ENCODE peak calls at places on chromosomes 16 and 17, in six cellular contexts. One of them, this sample, is unnamed.

GRCh38 chr16:23148513-23149266 is 562 bp downstream of the USP31 start:
- DNase-seq in A549: peak
- DNase-seq in IMR-90: peak
- DNase-seq in HepG2: peak
- DNase-seq in HCT116: no peak
- DNase-seq in K562: peak
- DNase-seq in this sample: no peak

GRCh38 chr17:79942591-79943353 is 92.9 kb downstream of the TBC1D16 start:
- DNase-seq in A549: no peak
- DNase-seq in IMR-90: peak
- DNase-seq in HepG2: no peak
- DNase-seq in HCT116: no peak
- DNase-seq in K562: no peak
- DNase-seq in this sample: no peak

GRCh38 chr17:10649031-10649430 is 8.1 kb downstream of the MYH3 start:
- DNase-seq in A549: no peak
- DNase-seq in IMR-90: peak
- DNase-seq in HepG2: no peak
- DNase-seq in HCT116: no peak
- DNase-seq in K562: no peak
- DNase-seq in this sample: no peak

GRCh38 chr17:67503184-67503583 is 126.1 kb downstream of the PITPNC1 start:
- DNase-seq in A549: no peak
- DNase-seq in IMR-90: peak
- DNase-seq in HepG2: no peak
- DNase-seq in HCT116: peak
- DNase-seq in K562: no peak
- DNase-seq in this sample: no peak

GRCh38 chr17:73643012-73643845 is 1.0 kb downstream of the SDK2 start:
- DNase-seq in A549: peak
- DNase-seq in IMR-90: no peak
- DNase-seq in HepG2: no peak
- DNase-seq in HCT116: no peak
- DNase-seq in K562: no peak
- DNase-seq in this sample: peak

GRCh38 chr16:1810106-1810505 is 16.5 kb downstream of the HAGH start:
- DNase-seq in A549: no peak
- DNase-seq in IMR-90: no peak
- DNase-seq in HepG2: no peak
- DNase-seq in HCT116: no peak
- DNase-seq in K562: no peak
- DNase-seq in this sample: no peak

GRCh38 chr17:80498242-80498919 is 22.0 kb upstream of the NPTX1 start:
- DNase-seq in A549: no peak
- DNase-seq in IMR-90: peak
- DNase-seq in HepG2: peak
- DNase-seq in HCT116: no peak
- DNase-seq in K562: no peak
- DNase-seq in this sample: no peak

GRCh38 chr17:15954222-15954621 is 9.3 kb downstream of the ADORA2B start:
- DNase-seq in A549: peak
- DNase-seq in IMR-90: peak
- DNase-seq in HepG2: no peak
- DNase-seq in HCT116: peak
- DNase-seq in K562: no peak
- DNase-seq in this sample: no peak

GRCh38 chr17:35088647-35088910 is 25.1 kb upstream of the RFFL start:
- DNase-seq in A549: no peak
- DNase-seq in IMR-90: no peak
- DNase-seq in HepG2: no peak
- DNase-seq in HCT116: peak
- DNase-seq in K562: no peak
- DNase-seq in this sample: no peak

GRCh38 chr17:32496348-32497078 is 9.7 kb downstream of the CDK5R1 start:
- DNase-seq in A549: no peak
- DNase-seq in IMR-90: peak
- DNase-seq in HepG2: no peak
- DNase-seq in HCT116: no peak
- DNase-seq in K562: no peak
- DNase-seq in this sample: no peak

GRCh38 chr17:10149573-10150399 is 48.6 kb downstream of the GAS7 start:
- DNase-seq in A549: no peak
- DNase-seq in IMR-90: peak
- DNase-seq in HepG2: no peak
- DNase-seq in HCT116: peak
- DNase-seq in K562: peak
- DNase-seq in this sample: no peak

GRCh38 chr16:85293899-85294642 is 181.8 kb upstream of the CIBAR2 start:
- DNase-seq in A549: no peak
- DNase-seq in IMR-90: no peak
- DNase-seq in HepG2: no peak
- DNase-seq in HCT116: no peak
- DNase-seq in K562: no peak
- DNase-seq in this sample: no peak

GRCh38 chr17:9219631-9220415 is 198.5 kb downstream of the NTN1 start:
- DNase-seq in A549: no peak
- DNase-seq in IMR-90: no peak
- DNase-seq in HepG2: no peak
- DNase-seq in HCT116: no peak
- DNase-seq in K562: no peak
- DNase-seq in this sample: no peak

GRCh38 chr17:7380321-7380720 is 568 bp upstream of the TNK1 start:
- DNase-seq in A549: no peak
- DNase-seq in IMR-90: peak
- DNase-seq in HepG2: no peak
- DNase-seq in HCT116: no peak
- DNase-seq in K562: no peak
- DNase-seq in this sample: no peak

GRCh38 chr16:66901626-66902025 is 17.1 kb downstream of the CDH16 start:
- DNase-seq in A549: no peak
- DNase-seq in IMR-90: no peak
- DNase-seq in HepG2: no peak
- DNase-seq in HCT116: no peak
- DNase-seq in K562: no peak
- DNase-seq in this sample: no peak

GRCh38 chr17:3891626-3892094 is 1.2 kb downstream of the CAMKK1 start:
- DNase-seq in A549: no peak
- DNase-seq in IMR-90: peak
- DNase-seq in HepG2: no peak
- DNase-seq in HCT116: no peak
- DNase-seq in K562: no peak
- DNase-seq in this sample: no peak

GRCh38 chr16:8568231-8568617 is 22.1 kb downstream of the TMEM114 start:
- DNase-seq in A549: no peak
- DNase-seq in IMR-90: peak
- DNase-seq in HepG2: no peak
- DNase-seq in HCT116: no peak
- DNase-seq in K562: no peak
- DNase-seq in this sample: no peak

GRCh38 chr17:77840576-77841160 is 117.8 kb upstream of the TNRC6C start:
- DNase-seq in A549: no peak
- DNase-seq in IMR-90: no peak
- DNase-seq in HepG2: no peak
- DNase-seq in HCT116: no peak
- DNase-seq in K562: no peak
- DNase-seq in this sample: no peak

GRCh38 chr16:69564845-69565610 is 738 bp upstream of the NFAT5 start:
- DNase-seq in A549: no peak
- DNase-seq in IMR-90: no peak
- DNase-seq in HepG2: no peak
- DNase-seq in HCT116: no peak
- DNase-seq in K562: no peak
- DNase-seq in this sample: no peak

GRCh38 chr16:69561901-69562300 is 3.9 kb upstream of the NFAT5 start:
- DNase-seq in A549: no peak
- DNase-seq in IMR-90: no peak
- DNase-seq in HepG2: peak
- DNase-seq in HCT116: no peak
- DNase-seq in K562: no peak
- DNase-seq in this sample: no peak

GRCh38 chr16:69562818-69563217 is 2.9 kb upstream of the NFAT5 start:
- DNase-seq in A549: no peak
- DNase-seq in IMR-90: no peak
- DNase-seq in HepG2: no peak
- DNase-seq in HCT116: no peak
- DNase-seq in K562: no peak
- DNase-seq in this sample: no peak

GRCh38 chr16:69565611-69566436 is at the start of gene NFAT5:
- DNase-seq in A549: peak
- DNase-seq in IMR-90: peak
- DNase-seq in HepG2: peak
- DNase-seq in HCT116: peak
- DNase-seq in K562: peak
- DNase-seq in this sample: peak

DNA sequence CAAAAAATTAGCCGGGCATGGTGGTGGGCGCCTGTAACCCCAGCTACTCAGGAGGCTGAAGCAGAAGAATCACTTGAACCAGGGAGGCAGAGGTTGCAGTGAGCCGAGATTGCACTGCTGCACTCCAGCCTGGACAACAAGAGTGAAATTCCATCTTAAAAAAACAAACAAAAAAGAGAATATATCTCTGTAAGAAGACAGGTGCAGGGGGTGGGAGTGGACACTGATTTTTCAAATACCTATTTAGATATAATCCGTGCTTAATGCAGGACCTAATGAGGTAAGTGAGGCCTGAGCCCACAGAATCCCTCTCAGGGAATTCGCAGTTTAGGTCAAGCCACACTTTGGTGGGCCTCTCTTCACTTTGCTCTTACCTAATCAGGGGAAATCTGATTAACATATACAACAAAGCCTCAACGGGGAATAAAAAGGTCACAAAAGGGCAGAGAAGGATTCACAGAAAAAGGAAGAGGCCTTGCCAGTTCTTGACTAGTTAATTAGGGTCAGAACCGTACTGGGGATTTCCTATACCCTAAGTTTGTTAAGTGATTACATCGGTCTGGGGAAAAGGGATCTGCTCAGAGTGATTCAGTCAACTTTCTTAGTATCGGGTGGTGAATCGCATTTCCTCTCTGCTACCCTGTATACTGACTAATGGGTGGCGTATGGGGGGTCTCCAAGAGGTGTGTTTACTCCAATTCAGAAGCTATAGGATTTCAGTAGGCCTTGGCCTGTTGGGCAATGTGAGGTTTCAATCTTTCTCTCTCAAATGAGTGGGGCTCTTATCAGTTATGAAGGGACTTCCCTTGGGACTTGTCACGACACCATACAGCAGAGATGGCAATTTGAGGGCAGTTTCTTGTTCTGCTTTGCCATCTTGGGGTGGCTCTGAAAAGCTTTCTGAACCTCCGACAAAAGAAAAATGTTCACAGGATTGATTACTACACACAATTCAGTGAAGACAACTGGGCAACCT is 1.9 kb upstream of the NFAT5 start:
- DNase-seq in A549: no peak
- DNase-seq in IMR-90: peak
- DNase-seq in HepG2: peak
- DNase-seq in HCT116: no peak
- DNase-seq in K562: peak
- DNase-seq in this sample: peak
- TF ChIP-seq CEBPB in A549: no peak
- TF ChIP-seq CEBPB in IMR-90: peak
- TF ChIP-seq CEBPB in HepG2: no peak
- TF ChIP-seq CEBPB in HCT116: no peak
- TF ChIP-seq CEBPB in K562: peak
- TF ChIP-seq CEBPB in this sample: no peak

GRCh38 chr17:83186226-83186625 is 106.8 kb downstream of the METRNL start:
- DNase-seq in A549: no peak
- DNase-seq in IMR-90: no peak
- DNase-seq in HepG2: peak
- DNase-seq in HCT116: no peak
- DNase-seq in K562: peak
- DNase-seq in this sample: no peak
- TF ChIP-seq CEBPB in A549: no peak
- TF ChIP-seq CEBPB in IMR-90: no peak
- TF ChIP-seq CEBPB in HepG2: no peak
- TF ChIP-seq CEBPB in HCT116: no peak
- TF ChIP-seq CEBPB in K562: no peak
- TF ChIP-seq CEBPB in this sample: no peak

GRCh38 chr16:19006446-19007315 is 22.9 kb downstream of the TMC7 start:
- DNase-seq in A549: no peak
- DNase-seq in IMR-90: no peak
- DNase-seq in HepG2: peak
- DNase-seq in HCT116: no peak
- DNase-seq in K562: no peak
- DNase-seq in this sample: no peak

GRCh38 chr16:18999045-18999393 is 15.3 kb downstream of the TMC7 start:
- DNase-seq in A549: no peak
- DNase-seq in IMR-90: no peak
- DNase-seq in HepG2: no peak
- DNase-seq in HCT116: no peak
- DNase-seq in K562: no peak
- DNase-seq in this sample: no peak

GRCh38 chr16:19003935-19004334 is 20.2 kb downstream of the TMC7 start:
- DNase-seq in A549: no peak
- DNase-seq in IMR-90: no peak
- DNase-seq in HepG2: peak
- DNase-seq in HCT116: no peak
- DNase-seq in K562: no peak
- DNase-seq in this sample: no peak

GRCh38 chr16:19005561-19006445 is 22.1 kb downstream of the TMC7 start:
- DNase-seq in A549: peak
- DNase-seq in IMR-90: peak
- DNase-seq in HepG2: peak
- DNase-seq in HCT116: peak
- DNase-seq in K562: no peak
- DNase-seq in this sample: peak

GRCh38 chr16:19001788-19002187 is 18.1 kb downstream of the TMC7 start:
- DNase-seq in A549: no peak
- DNase-seq in IMR-90: peak
- DNase-seq in HepG2: no peak
- DNase-seq in HCT116: no peak
- DNase-seq in K562: no peak
- DNase-seq in this sample: no peak
- TF ChIP-seq CEBPB in A549: no peak
- TF ChIP-seq CEBPB in IMR-90: no peak
- TF ChIP-seq CEBPB in HepG2: no peak
- TF ChIP-seq CEBPB in HCT116: no peak
- TF ChIP-seq CEBPB in K562: no peak
- TF ChIP-seq CEBPB in this sample: no peak

DNA sequence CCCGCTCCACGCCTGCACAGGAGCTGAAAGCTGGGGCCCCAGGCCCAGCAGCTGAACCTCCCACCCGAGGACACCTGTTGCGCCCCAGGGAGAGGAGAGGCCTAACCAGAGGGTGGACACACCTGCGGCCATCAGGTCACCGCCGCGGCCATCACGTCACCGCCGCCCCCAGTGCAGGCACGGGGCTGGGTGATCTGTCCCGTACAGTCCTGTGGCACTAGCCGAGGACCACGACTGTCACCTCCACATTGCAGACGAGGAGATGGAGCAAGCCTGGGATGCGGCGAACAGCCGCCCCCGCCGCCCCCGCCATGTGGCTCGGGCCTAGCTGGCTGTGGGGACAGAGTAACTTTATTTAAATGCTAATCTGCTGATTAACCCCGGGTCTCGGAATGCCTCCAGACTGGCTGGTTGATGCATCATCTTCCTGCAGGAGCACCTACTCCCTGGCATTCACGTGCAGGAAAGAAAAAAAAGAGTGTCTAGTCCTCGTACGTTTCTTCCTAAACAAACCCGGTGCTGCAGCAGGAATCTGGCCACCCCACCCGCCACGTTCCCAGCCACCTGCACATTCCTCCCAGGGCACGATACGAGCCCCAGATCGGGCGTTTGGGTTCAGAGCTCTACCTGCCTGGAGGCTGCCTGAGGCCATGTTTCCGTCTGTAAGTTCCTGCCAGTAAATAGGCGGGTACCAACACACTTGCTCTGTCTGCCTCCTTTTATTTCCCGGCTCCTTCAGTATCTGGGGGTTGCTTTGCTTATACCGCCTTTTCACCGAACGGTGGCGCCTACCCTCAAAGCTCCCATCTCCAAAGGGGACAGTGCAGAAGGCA is 29.9 kb downstream of the PIEZO1 start:
- DNase-seq in A549: no peak
- DNase-seq in IMR-90: peak
- DNase-seq in HepG2: no peak
- DNase-seq in HCT116: no peak
- DNase-seq in K562: no peak
- DNase-seq in this sample: no peak
- TF ChIP-seq CEBPB in A549: no peak
- TF ChIP-seq CEBPB in IMR-90: no peak
- TF ChIP-seq CEBPB in HepG2: no peak
- TF ChIP-seq CEBPB in HCT116: no peak
- TF ChIP-seq CEBPB in K562: no peak
- TF ChIP-seq CEBPB in this sample: no peak

This sample was measured in H1.